ENCODE peak calls at places on chromosomes 13 and 19, in four cellular contexts. H, M, R and F are unnamed samples. For H3K9me3, the result is how much of the 10 kb centered on the place peaks cover.

GRCh38 chr19:48967346-48968178 is 2.5 kb downstream of the FTL start:
- DNase-seq in H (no peak), M (peak), R (no peak), F (no peak)

GRCh38 chr19:49793561-49793840 is 19.6 kb downstream of the FUZ start:
- DNase-seq in H (no peak), M (no peak), R (no peak), F (no peak)

GRCh38 chr19:1514295-1514661 is 1.5 kb upstream of the ADAMTSL5 start:
- DNase-seq in H (no peak), M (no peak), R (no peak), F (no peak)

GRCh38 chr19:53958168-53958571 is 4.6 kb upstream of the CACNG8 start:
- DNase-seq in H (no peak), M (no peak), R (peak), F (no peak)

GRCh38 chr13:37715606-37716015 is 117.0 kb upstream of the POSTN start:
- DNase-seq in H (no peak), M (no peak), R (no peak), F (no peak)

GRCh38 chr13:61316647-61317046 is 99.0 kb downstream of the PCDH20 start:
- DNase-seq in H (no peak), M (no peak), R (no peak), F (no peak)

GRCh38 chr19:47280183-47280797 is 5.6 kb downstream of the INAFM1 start:
- DNase-seq in H (peak), M (no peak), R (peak), F (no peak)

GRCh38 chr19:53160350-53160749 is 1.5 kb upstream of the ZNF347 start:
- DNase-seq in H (no peak), M (no peak), R (no peak), F (no peak)

GRCh38 chr19:11434703-11435056 is 241 bp downstream of the ODAD3 start:
- DNase-seq in H (no peak), M (no peak), R (no peak), F (no peak)

GRCh38 chr13:59424661-59425060 is 739.1 kb downstream of the DIAPH3 start:
- DNase-seq in H (no peak), M (no peak), R (no peak), F (no peak)

GRCh38 chr19:19782783-19783182 is 38.8 kb downstream of the ZNF506 start:
- DNase-seq in H (no peak), M (no peak), R (no peak), F (no peak)

GRCh38 chr13:69820180-69820579 is 287.4 kb upstream of the ATXN8OS start:
- DNase-seq in H (no peak), M (no peak), R (no peak), F (no peak)

GRCh38 chr13:21478881-21479808 is 20.0 kb upstream of the ZDHHC20 start:
- DNase-seq in H (peak), M (peak), R (no peak), F (no peak)

GRCh38 chr19:8938576-8938975 is 71.6 kb downstream of the MUC16 start:
- DNase-seq in H (no peak), M (no peak), R (no peak), F (no peak)

GRCh38 chr19:57348136-57348535 is 2.9 kb upstream of the ZNF304 start:
- DNase-seq in H (no peak), M (no peak), R (no peak), F (no peak)

GRCh38 chr19:40403262-40403984 is 9.8 kb downstream of the PRX start:
- DNase-seq in H (peak), M (peak), R (peak), F (peak)

GRCh38 chr13:99385940-99386339 is 78.7 kb upstream of the GPR183 start:
- DNase-seq in H (no peak), M (no peak), R (peak), F (no peak)

GRCh38 chr13:95709101-95709500 is 32.2 kb downstream of the DNAJC3 start:
- DNase-seq in H (no peak), M (no peak), R (no peak), F (no peak)

GRCh38 chr19:11356676-11357550 is 1.7 kb downstream of the PLPPR2 start:
- DNase-seq in H (no peak), M (no peak), R (no peak), F (no peak)

GRCh38 chr13:101681834-101682233 is 229.4 kb downstream of the ITGBL1 start:
- DNase-seq in H (no peak), M (no peak), R (no peak), F (no peak)

GRCh38 chr19:17942181-17942580 is 9.4 kb downstream of the CCDC124 start:
- DNase-seq in H (no peak), M (no peak), R (no peak), F (no peak)

GRCh38 chr13:33208290-33208990 is 77.1 kb downstream of the STARD13 start:
- DNase-seq in H (no peak), M (no peak), R (no peak), F (no peak)

GRCh38 chr19:10010939-10011338 is 635 bp upstream of the COL5A3 start:
- DNase-seq in H (no peak), M (no peak), R (no peak), F (no peak)

GRCh38 chr19:14265285-14266036 is 59.5 kb upstream of the ADGRL1 start:
- DNase-seq in H (no peak), M (no peak), R (peak), F (no peak)

GRCh38 chr19:46384396-46384795 is 29.0 kb downstream of the CCDC8 start:
- DNase-seq in H (peak), M (no peak), R (no peak), F (peak)

GRCh38 chr13:20132052-20132634 is 28.7 kb downstream of the GJA3 start:
- DNase-seq in H (no peak), M (no peak), R (no peak), F (peak)

GRCh38 chr13:44680746-44681355 is 104.7 kb upstream of the TSC22D1 start:
- DNase-seq in H (no peak), M (no peak), R (no peak), F (no peak)

GRCh38 chr19:48752511-48753365 is at the start of gene FUT1:
- DNase-seq in H (no peak), M (no peak), R (peak), F (peak)

GRCh38 chr19:17496337-17496997 is 15.0 kb upstream of the PGLS start:
- DNase-seq in H (peak), M (peak), R (peak), F (peak)

GRCh38 chr19:55685776-55686175 is 10.8 kb downstream of the EPN1 start:
- DNase-seq in H (no peak), M (no peak), R (no peak), F (no peak)

GRCh38 chr13:24254151-24254810 is 55.1 kb upstream of the C1QTNF9 start:
- DNase-seq in H (no peak), M (no peak), R (no peak), F (no peak)

GRCh38 chr13:46535822-46536221 is 17.1 kb upstream of the LRCH1 start:
- DNase-seq in H (no peak), M (no peak), R (no peak), F (no peak)

GRCh38 chr19:33532859-33533455 is 11.4 kb upstream of the PEPD start:
- DNase-seq in H (no peak), M (no peak), R (peak), F (no peak)

GRCh38 chr13:44451109-44451508 is 77.5 kb downstream of the SERP2 start:
- DNase-seq in H (no peak), M (no peak), R (no peak), F (no peak)

GRCh38 chr13:32731576-32731975 is 145.3 kb downstream of the PDS5B start:
- DNase-seq in H (no peak), M (no peak), R (no peak), F (no peak)

GRCh38 chr19:39398297-39398864 is 7.2 kb downstream of the MED29 start:
- DNase-seq in H (peak), M (peak), R (no peak), F (peak)

GRCh38 chr19:495440-496332 is 600 bp upstream of the MADCAM1 start:
- DNase-seq in H (no peak), M (no peak), R (peak), F (no peak)

GRCh38 chr13:78147905-78148304 is 229.3 kb upstream of the EDNRB start:
- DNase-seq in H (no peak), M (no peak), R (no peak), F (no peak)

GRCh38 chr19:10768369-10768768 is 50.5 kb downstream of the DNM2 start:
- DNase-seq in H (no peak), M (no peak), R (no peak), F (no peak)

DNA sequence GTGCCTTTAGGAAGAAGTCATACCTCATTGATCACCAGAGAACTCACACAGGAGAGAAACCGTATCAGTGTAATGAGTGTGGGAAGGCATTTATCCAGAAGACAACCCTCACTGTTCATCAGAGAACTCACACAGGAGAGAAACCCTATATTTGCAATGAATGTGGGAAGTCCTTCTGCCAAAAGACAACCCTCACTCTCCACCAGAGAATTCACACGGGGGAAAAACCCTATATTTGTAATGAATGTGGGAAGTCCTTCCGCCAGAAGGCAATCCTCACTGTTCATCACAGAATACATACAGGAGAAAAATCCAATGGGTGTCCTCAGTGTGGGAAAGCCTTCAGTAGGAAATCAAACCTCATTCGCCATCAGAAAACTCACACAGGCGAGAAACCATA is 21.9 kb downstream of the ZNF382 start:
- DNase-seq in H (no peak), M (no peak), R (no peak), F (no peak)
- H3K9me3 ChIP-seq in H (half or more), M (under half), R (half or more), F (half or more)

DNA sequence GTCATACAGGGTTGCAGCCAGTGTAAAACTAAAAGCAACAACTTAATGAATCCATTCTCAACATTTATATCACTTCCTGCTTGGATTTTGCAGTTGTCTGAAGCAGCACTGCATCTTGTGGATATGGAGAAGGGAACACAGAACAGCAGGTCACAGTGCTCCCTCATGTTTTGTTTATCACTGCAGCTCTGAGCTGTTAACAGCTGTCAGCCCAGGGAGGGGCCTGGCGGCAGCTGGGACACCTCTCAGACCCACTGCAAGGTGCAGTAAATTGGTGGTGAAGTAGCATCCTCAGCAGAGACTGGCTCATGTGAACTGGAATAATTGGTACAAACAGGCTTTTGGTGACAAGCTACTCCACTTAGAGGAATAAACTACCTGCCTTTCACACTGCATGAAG is 170.4 kb downstream of the LIG4 start:
- DNase-seq in H (no peak), M (no peak), R (no peak), F (no peak)
- TF ChIP-seq EP300 in H (no peak), M (no peak), R (no peak), F (no peak)

GRCh38 chr19:38118176-38118575 is 105.8 kb downstream of the DPF1 start:
- DNase-seq in H (no peak), M (no peak), R (no peak), F (no peak)
- H3K9me3 ChIP-seq in H (under half), M (under half), R (under half), F (under half)

DNA sequence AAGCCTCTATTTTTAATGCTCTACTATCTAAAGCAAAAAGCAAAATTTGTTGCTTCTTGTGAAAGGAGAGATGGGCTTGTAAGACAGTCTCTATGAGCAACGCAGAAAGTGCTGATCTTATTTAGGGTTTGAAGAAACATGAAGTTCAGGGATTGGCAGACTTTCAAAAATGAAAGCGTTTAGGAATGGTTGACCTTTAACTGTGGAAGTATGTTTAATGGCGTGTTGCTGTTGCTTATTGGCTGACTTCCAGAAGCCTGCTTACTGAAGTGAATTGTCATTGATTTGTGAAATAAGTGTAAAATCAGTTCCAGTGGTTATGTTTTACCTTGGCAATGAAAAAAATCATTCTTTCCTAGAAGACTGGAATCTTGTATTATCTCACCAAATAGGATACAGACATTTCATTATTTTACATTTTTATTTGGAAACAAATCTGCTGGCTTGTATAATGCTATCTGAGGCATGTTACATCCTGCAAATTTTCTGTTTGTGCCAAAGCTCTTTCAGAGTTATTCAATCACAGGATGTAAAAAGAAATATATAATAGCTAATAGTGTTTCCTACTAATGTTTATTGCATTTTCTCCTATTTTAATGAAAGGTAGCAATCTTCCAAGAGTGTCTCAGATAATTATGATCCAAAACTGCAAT is 221.3 kb upstream of the SLITRK6 start:
- DNase-seq in H (no peak), M (no peak), R (no peak), F (no peak)
- TF ChIP-seq EP300 in H (no peak), M (no peak), R (no peak), F (no peak)

GRCh38 chr19:23365222-23365621 is 30.0 kb downstream of the ZNF91 start:
- DNase-seq in H (no peak), M (no peak), R (no peak), F (no peak)
- H3K9me3 ChIP-seq in H (under half), M (under half), R (under half), F (half or more)

DNA sequence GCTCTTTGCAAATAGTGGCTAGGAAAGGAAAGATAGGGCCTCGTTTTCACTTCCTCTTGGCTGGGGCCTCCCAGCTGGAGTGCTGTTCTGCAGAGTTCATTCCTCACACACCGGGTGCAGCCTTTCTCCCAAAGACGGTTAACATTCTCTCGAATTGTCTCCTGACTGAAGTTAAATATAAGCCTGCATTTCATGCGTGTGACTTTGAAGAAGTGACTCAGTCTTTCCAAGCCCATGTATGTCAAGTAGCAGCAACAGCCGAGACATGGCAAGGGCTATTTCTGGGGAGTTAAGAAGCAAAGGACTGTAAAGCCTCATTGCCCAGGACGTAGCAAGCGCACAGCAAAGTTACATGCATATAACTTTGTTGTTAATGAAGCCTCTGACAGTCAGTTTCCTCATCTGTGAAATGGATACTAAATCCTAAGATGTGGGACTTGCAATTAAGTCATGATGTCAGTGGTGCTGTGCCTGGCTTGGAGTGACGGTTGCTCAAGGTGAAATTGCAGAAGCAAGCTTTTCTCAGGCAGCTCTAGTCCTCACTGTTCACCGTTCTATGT is 502.4 kb downstream of the MYO16 start:
- DNase-seq in H (no peak), M (no peak), R (no peak), F (no peak)
- TF ChIP-seq EP300 in H (no peak), M (no peak), R (no peak), F (no peak)

DNA sequence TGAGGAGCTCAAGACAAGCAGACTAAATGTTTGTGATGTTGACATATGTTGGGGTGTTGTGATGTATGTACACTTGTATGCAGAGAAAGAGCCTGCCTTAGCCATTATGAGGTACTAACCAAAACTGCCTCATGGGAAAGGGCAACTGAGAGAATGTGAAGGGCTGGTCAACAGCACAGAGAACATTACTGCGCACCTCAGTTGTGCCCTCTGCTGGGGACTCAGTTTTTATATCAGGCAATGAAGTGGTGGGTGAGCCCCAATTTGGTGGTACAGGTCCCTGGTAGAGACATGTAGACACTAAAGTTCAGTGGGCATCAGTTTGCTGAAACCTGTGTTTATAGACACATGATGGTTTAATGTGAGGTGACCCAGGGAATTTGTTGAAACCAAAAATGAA is 286.9 kb downstream of the DCT start:
- DNase-seq in H (peak), M (peak), R (peak), F (no peak)
- H3K9me3 ChIP-seq in H (under half), M (under half), R (under half), F (under half)

DNA sequence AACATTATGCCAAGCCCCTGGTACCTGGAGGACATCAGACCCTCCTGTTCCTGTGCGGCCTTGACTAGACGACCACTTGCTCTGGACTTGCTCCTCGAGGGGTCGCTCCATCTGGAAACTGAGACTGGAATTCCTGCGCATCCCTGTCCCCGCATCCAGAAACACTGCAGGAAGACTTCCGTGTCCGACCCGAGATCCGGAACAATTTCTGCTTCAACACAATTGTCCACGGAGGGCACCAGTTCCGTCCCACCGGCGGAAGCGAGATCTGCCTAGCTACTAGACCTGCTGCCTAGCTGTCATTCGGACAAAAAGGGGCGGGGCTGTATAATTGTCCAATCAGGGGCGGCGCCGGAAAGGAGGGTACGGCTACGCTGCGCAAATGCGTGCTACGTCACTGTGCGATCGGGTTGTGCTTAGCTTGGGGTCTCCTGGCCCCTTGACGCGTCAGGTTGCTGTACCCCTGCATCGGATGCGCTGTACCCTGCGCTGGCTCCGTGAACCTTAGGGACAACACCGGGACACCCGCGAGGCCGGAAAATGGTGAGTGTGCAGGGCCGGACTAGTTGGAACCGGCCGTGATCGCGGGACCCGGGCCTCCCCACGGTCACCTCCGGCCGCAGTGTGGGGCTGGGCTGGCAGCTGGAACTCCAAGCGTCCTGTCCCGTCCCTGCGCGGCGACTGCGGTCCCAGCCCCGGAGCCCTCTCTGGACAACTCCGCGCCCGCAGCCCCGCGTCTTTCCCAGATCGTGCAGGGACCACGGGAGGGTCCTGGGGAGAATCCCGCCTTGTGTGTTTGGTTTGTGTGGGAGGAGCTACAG is at the start of the genes ZNF490 and ZNF791:
- DNase-seq in H (peak), M (peak), R (peak), F (peak)
- TF ChIP-seq EP300 in H (no peak), M (peak), R (peak), F (peak)